ENCODE peak calls at places on chromosomes 11 and 22, in eight cellular contexts. G is hippocampal formation, D is BJ, N is right lobe of liver, Q is body of pancreas, Y is NCI-H82, T is left cardiac atrium, E is PC-9. B is an unnamed sample.

GRCh38 chr11:82823635-82824614 is 76.3 kb downstream of the PRCP start:
- DNase-seq in T (no peak), D (no peak), E (no peak), Y (no peak), Q (no peak), G (no peak), N (no peak), B (no peak)

GRCh38 chr11:117387992-117388765 is 60.5 kb downstream of the CEP164 start:
- DNase-seq in Q (no peak), N (no peak), G (no peak), E (no peak), T (no peak), D (peak; percentile 73), Y (no peak), B (no peak)

GRCh38 chr11:68472778-68473177 is 12.2 kb downstream of the PPP6R3 start:
- DNase-seq in T (no peak), D (no peak), Q (no peak), N (no peak), E (no peak), Y (no peak), G (no peak), B (no peak)

GRCh38 chr11:47124675-47125074 is 52.0 kb downstream of the ARFGAP2 start:
- DNase-seq in Q (no peak), Y (no peak), N (no peak), E (no peak), D (no peak), G (no peak), T (no peak), B (no peak)

GRCh38 chr22:49012695-49013094 is 815.0 kb downstream of the BRD1 start:
- DNase-seq in N (no peak), D (no peak), T (no peak), Y (no peak), Q (no peak), E (no peak), G (no peak), B (no peak)

GRCh38 chr11:65180877-65181568 is 705 bp upstream of the CAPN1 start:
- DNase-seq in Y (peak; percentile 83), N (peak; percentile 67), G (peak; percentile 12), E (peak; percentile 84), T (peak; percentile 62), D (no peak), Q (peak; percentile 79), B (peak; percentile 8)

GRCh38 chr11:121931748-121932352 is 184.2 kb downstream of the BLID start:
- DNase-seq in Y (no peak), G (no peak), D (no peak), T (no peak), Q (no peak), N (peak; percentile 82), E (no peak), B (no peak)

GRCh38 chr11:15157738-15158137 is 43.0 kb downstream of the INSC start:
- DNase-seq in Y (no peak), T (no peak), G (no peak), Q (no peak), N (no peak), E (no peak), D (no peak), B (no peak)

GRCh38 chr11:134537296-134537695 is 125.3 kb upstream of the B3GAT1 start:
- DNase-seq in N (peak; percentile 14), D (no peak), Q (no peak), T (no peak), Y (no peak), E (no peak), G (no peak), B (no peak)

GRCh38 chr22:37242395-37242918 is 1.6 kb downstream of the RAC2 start:
- DNase-seq in D (no peak), N (no peak), Y (no peak), T (peak; percentile 55), G (peak; percentile 11), E (peak; percentile 49), Q (peak; percentile 34), B (no peak)

GRCh38 chr11:30333405-30333804 is 10.5 kb downstream of the ARL14EP start:
- DNase-seq in T (no peak), N (no peak), G (no peak), Y (peak; percentile 47), E (no peak), D (no peak), Q (no peak), B (no peak)

GRCh38 chr11:123246749-123247497 is 51.9 kb upstream of the CLMP start:
- DNase-seq in G (peak; percentile 65), N (peak; percentile 77), Y (peak; percentile 75), Q (peak; percentile 88), T (peak; percentile 85), E (peak; percentile 80), D (no peak), B (no peak)

GRCh38 chr11:7936615-7937014 is 4.9 kb downstream of the OR10A3 start:
- DNase-seq in D (no peak), N (no peak), E (peak; percentile 82), G (no peak), Y (no peak), Q (peak; percentile 97), T (no peak), B (no peak)

B was measured in NCI-H524 treated with DMSO at 0.1 percent for 48 hours.